ENCODE peak calls at places on chromosomes 6 and 20, in five cellular contexts. B is colonic mucosa, F is AG04450, N is astrocyte, Q is IMR-90. L is an unnamed sample.

GRCh38 chr6:36326351-36326995 is 10.2 kb downstream of the BNIP5 start:
- DNase-seq in N (no peak), F (no peak), Q (peak), B (no peak), L (no peak)

GRCh38 chr6:143251288-143251687 is 190.6 kb downstream of the AIG1 start:
- DNase-seq in F (no peak), Q (no peak), N (no peak), B (no peak), L (no peak)

GRCh38 chr6:169316651-169317050 is 63.0 kb upstream of the THBS2 start:
- DNase-seq in B (no peak), Q (no peak), F (no peak), N (peak), L (no peak)

GRCh38 chr6:5125152-5126006 is 40.2 kb downstream of the PPP1R3G start:
- DNase-seq in F (no peak), N (peak), Q (peak), B (no peak), L (no peak)

GRCh38 chr20:45407067-45407745 is 883 bp upstream of the DBNDD2 start:
- DNase-seq in N (peak), B (peak), Q (no peak), F (no peak), L (no peak)

GRCh38 chr6:11493979-11494378 is 43.6 kb upstream of the TMEM170B start:
- DNase-seq in F (no peak), B (no peak), Q (no peak), N (no peak), L (no peak)

GRCh38 chr20:8930691-8931090 is 138.2 kb upstream of the PLCB4 start:
- DNase-seq in B (no peak), F (no peak), Q (peak), N (no peak), L (no peak)

GRCh38 chr6:122033564-122034181 is 365.8 kb upstream of the HSF2 start:
- DNase-seq in F (peak), Q (peak), N (peak), B (no peak), L (no peak)

GRCh38 chr20:44166008-44166407 is 21.0 kb downstream of the JPH2 start:
- DNase-seq in N (peak), B (no peak), Q (peak), F (no peak), L (no peak)

GRCh38 chr6:30752164-30752927 is 8.0 kb upstream of the IER3 start:
- DNase-seq in F (peak), N (peak), Q (peak), B (peak), L (no peak)

GRCh38 chr6:70398783-70399730 is 14.3 kb upstream of the FAM135A start:
- DNase-seq in B (peak), F (no peak), Q (peak), N (peak), L (no peak)

GRCh38 chr20:35055445-35056276 is 36.9 kb downstream of the TRPC4AP start:
- DNase-seq in F (no peak), Q (peak), N (peak), B (no peak), L (no peak)

GRCh38 chr6:8651998-8652397 is 216.7 kb upstream of the SLC35B3 start:
- DNase-seq in F (no peak), Q (no peak), N (no peak), B (no peak), L (no peak)

GRCh38 chr6:108655840-108656650 is 95.3 kb downstream of the FOXO3 start:
- DNase-seq in Q (peak), F (peak), B (no peak), N (peak), L (no peak)

GRCh38 chr20:38664284-38664683 is 60.0 kb upstream of the SLC32A1 start:
- DNase-seq in B (no peak), Q (no peak), F (no peak), N (no peak), L (no peak)

GRCh38 chr20:10669843-10670446 is 3.9 kb downstream of the JAG1 start:
- DNase-seq in Q (no peak), F (no peak), B (no peak), N (no peak), L (no peak)

GRCh38 chr6:3911614-3912336 is 62.6 kb downstream of the FAM50B start:
- DNase-seq in N (peak), B (no peak), F (peak), Q (peak), L (no peak)

GRCh38 chr20:51070635-51071034 is 47.7 kb upstream of the KCNG1 start:
- DNase-seq in N (no peak), B (no peak), F (no peak), Q (no peak), L (no peak)

GRCh38 chr6:132190097-132190814 is 211.0 kb downstream of the MOXD1 start:
- DNase-seq in Q (peak), B (no peak), N (peak), F (no peak), L (no peak)

GRCh38 chr20:12086359-12086758 is 168.7 kb downstream of the BTBD3 start:
- DNase-seq in F (no peak), Q (peak), N (no peak), B (no peak), L (no peak)

GRCh38 chr6:21679761-21680265 is 86.3 kb downstream of the SOX4 start:
- DNase-seq in B (no peak), Q (peak), F (peak), N (peak), L (no peak)

GRCh38 chr6:107821591-107821990 is 2.5 kb downstream of the SCML4 start:
- DNase-seq in Q (no peak), N (no peak), B (no peak), F (no peak), L (no peak)

GRCh38 chr20:19738936-19739335 is 19.1 kb upstream of the RIN2 start:
- DNase-seq in F (no peak), N (peak), Q (no peak), B (no peak), L (no peak)

GRCh38 chr20:63314566-63315239 is 21.7 kb downstream of the COL20A1 start:
- DNase-seq in F (no peak), Q (no peak), B (no peak), N (no peak), L (no peak)

DNA sequence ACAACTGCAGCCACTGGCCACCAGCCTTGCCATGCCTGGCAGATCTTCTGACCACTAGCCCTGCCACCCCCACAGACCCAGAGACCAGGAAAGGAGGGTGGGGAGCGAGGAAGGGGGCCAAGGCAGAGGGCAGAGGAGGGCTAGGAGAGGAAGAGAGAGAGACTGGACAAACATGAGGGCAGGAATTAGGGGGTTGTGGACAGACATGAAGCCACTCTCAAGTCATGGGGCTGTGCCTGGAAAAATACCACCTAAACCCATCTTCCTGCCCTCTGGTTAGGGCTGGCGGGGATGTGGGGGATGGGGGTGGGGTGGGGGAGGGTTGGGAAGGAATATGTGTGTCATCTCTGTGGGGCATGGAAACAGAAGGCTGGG is 1.4 kb upstream of the SLC29A1 start:
- DNase-seq in F (no peak), N (no peak), B (no peak), Q (no peak), L (no peak)
- H3K27ac ChIP-seq in F (no peak), N (no peak), B (no peak), Q (no peak), L (no peak)

DNA sequence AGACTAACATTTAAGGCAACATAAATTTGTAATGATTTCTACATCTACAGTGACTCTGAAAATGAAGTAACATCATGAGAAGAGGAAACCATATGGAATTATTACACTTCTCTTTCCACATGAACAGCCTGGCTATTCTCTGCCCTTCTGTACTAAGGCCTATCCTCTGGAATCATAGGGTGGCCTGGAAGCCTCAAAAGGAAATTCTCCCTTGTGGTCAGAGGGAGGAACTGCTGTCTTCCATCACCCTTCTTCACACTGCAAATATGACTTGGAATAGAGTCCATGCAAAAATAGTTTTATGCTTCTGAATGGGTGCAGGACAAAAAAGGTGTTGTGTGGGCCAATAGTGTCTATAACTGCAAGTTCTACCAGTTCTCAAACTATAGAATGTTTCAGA is 44.6 kb upstream of the SH3BGRL2 start:
- DNase-seq in B (no peak), F (no peak), Q (peak), N (no peak), L (no peak)
- TF ChIP-seq CTCF in B (peak), F (peak), Q (peak), N (peak), L (no peak)

GRCh38 chr6:45951291-45951690 is 64.4 kb downstream of the CLIC5 start:
- DNase-seq in F (no peak), B (no peak), Q (no peak), N (no peak), L (no peak)
- H3K27ac ChIP-seq in F (no peak), B (peak), Q (no peak), N (no peak), L (no peak)

GRCh38 chr6:63576147-63576772 is 4.0 kb downstream of the LOC128125822 start:
- DNase-seq in N (no peak), Q (no peak), B (no peak), F (no peak), L (no peak)

GRCh38 chr6:63572733-63573139 is 456 bp downstream of the LOC128125822 start:
- DNase-seq in F (no peak), Q (no peak), N (no peak), B (no peak), L (no peak)

GRCh38 chr6:63573140-63573898 is 1.0 kb downstream of the LOC128125822 start:
- DNase-seq in F (no peak), B (peak), Q (peak), N (peak), L (peak)

GRCh38 chr6:63573899-63574553 is 1.7 kb downstream of the LOC128125822 start:
- DNase-seq in F (no peak), Q (peak), N (peak), B (peak), L (no peak)

GRCh38 chr6:63574554-63574900 is 2.2 kb downstream of the LOC128125822 start:
- DNase-seq in F (no peak), B (no peak), Q (no peak), N (no peak), L (no peak)
- TF ChIP-seq CTCF in F (no peak), B (no peak), Q (no peak), N (no peak), L (peak)

GRCh38 chr20:46683620-46683938 is 5.7 kb downstream of the TP53RK start:
- DNase-seq in N (no peak), Q (no peak), B (no peak), F (no peak), L (no peak)
- H3K27ac ChIP-seq in N (peak), Q (peak), B (no peak), F (peak), L (no peak)

GRCh38 chr6:28767691-28768090 is 156.1 kb downstream of the TRIM27 start:
- DNase-seq in B (no peak), N (no peak), Q (no peak), F (no peak), L (no peak)

GRCh38 chr6:28768187-28768913 is 155.4 kb downstream of the TRIM27 start:
- DNase-seq in N (no peak), B (no peak), F (no peak), Q (no peak), L (no peak)

GRCh38 chr6:28770732-28771131 is 153.1 kb downstream of the TRIM27 start:
- DNase-seq in B (no peak), N (no peak), F (no peak), Q (no peak), L (no peak)

GRCh38 chr6:28771401-28772267 is 152.2 kb downstream of the TRIM27 start:
- DNase-seq in F (no peak), Q (no peak), B (no peak), N (no peak), L (no peak)

DNA sequence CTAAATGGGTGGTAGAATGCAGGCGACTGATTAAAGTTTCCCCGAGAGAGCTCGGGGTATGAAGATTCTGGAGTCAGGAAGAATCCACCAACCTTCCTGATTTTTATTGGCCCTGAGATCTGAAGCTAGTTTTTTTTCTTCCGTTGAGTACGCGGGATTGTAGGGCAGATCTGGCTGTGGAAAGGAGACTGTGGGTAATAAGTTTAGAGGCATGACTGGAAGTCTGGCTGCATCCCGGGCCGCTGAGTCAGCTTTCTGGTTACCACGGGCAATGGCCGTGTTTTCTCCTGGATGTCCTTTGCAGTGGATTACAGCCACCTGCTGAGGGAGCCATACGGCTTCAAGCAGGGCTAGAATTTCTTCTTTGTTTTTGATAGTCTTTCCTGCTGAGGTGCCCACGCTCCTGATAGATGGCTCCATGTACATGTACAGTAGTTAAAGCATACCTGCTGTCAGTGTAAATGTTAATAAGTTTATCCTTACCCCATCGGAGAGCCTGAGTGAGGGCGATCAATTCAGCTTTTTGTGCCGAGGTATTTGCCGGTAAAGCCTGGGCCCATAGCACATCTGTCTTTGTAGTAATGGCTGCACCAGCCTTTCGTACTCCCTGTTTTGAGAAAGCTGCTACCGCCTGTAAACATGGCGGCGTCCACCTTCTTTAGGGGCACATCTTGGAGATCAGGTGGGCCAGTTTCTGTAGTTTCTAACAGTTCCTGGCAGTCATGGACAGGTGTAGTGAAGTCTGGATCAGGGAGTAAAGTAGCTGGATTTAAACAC is 154.0 kb downstream of the TRIM27 start:
- DNase-seq in Q (peak), F (no peak), N (peak), B (no peak), L (no peak)
- TF ChIP-seq CTCF in Q (peak), F (peak), N (no peak), B (no peak), L (no peak)

DNA sequence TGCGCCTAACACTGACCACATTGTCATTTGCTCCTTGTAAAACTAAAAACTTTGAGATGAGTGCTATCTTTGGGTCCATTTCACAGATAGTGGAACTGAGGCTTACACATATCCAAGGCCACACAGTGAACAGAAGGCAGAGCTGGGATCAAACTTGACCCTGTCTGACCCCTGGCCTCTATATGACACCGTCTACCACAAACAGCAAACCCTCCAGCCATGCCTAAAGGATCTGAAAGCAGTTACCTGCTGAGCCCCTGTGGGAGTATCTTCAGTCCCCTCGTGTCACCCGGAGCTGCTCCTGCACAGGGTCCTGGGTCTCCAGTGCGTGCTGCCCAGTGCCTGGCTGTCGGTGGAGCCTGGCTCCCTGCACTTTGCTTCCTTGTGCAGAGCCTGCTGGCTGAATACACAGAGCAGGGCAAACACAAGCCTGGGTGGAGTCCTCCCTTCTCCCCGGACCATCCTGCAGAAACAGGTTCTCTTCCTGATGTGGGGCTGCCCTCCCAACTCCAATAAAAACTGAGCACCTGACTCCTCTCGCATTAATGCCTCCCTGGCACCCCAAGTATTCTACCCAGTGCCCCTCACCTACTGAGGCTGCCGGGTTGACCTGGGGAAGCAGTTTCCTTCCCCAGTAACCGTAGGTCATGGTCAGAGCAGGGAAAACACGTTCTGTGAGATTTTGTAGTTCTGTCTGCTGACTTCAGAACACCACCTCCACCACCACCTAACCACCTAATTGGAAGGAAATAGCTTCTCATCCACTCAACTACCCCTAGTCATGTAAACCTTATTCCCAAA is at the start of gene BCAS1:
- DNase-seq in Q (no peak), F (no peak), B (peak), N (no peak), L (no peak)
- H3K27ac ChIP-seq in Q (no peak), F (no peak), B (peak), N (no peak), L (no peak)